ENCODE peak calls at places on chromosomes 2 and 18, in five cellular contexts. P, C, H, A and Y are unnamed samples.

GRCh38 chr2:200171761-200172482 is 134.6 kb upstream of the SPATS2L start:
- DNase-seq in P (no peak), C (no peak), H (peak; percentile 52), A (no peak), Y (no peak)

GRCh38 chr2:46097714-46098480 is 199.3 kb upstream of the EPAS1 start:
- DNase-seq in P (no peak), C (no peak), H (peak; percentile 98), A (no peak), Y (no peak)

GRCh38 chr2:62747876-62748275 is 42.4 kb downstream of the EHBP1 start:
- DNase-seq in P (no peak), C (no peak), H (no peak), A (no peak), Y (no peak)

GRCh38 chr18:58496231-58496630 is 132.7 kb downstream of the ALPK2 start:
- DNase-seq in P (no peak), C (no peak), H (no peak), A (peak; percentile 1), Y (no peak)

GRCh38 chr2:27496357-27497287 is at the start of gene GCKR:
- DNase-seq in P (no peak), C (no peak), H (peak; percentile 44), A (no peak), Y (no peak)

GRCh38 chr2:100875516-100876230 is 55.7 kb downstream of the NPAS2 start:
- DNase-seq in P (no peak), C (no peak), H (no peak), A (peak; percentile 71), Y (no peak)

GRCh38 chr2:102660574-102660973 is 41.2 kb downstream of the SLC9A2 start:
- DNase-seq in P (no peak), C (no peak), H (no peak), A (no peak), Y (no peak)

GRCh38 chr2:109715302-109715937 is 78.7 kb upstream of the RGPD5 start:
- DNase-seq in P (no peak), C (no peak), H (no peak), A (peak; percentile 28), Y (no peak)

GRCh38 chr18:46418657-46419260 is 238.3 kb downstream of the LOXHD1 start:
- DNase-seq in P (no peak), C (no peak), H (no peak), A (peak; percentile 35), Y (no peak)

GRCh38 chr2:239326831-239327535 is 73.8 kb downstream of the HDAC4 start:
- DNase-seq in P (no peak), C (no peak), H (no peak), A (peak; percentile 39), Y (no peak)

GRCh38 chr2:224948005-224948404 is 94.3 kb downstream of the DOCK10 start:
- DNase-seq in P (no peak), C (no peak), H (no peak), A (no peak), Y (no peak)

GRCh38 chr2:237724811-237725478 is 73.6 kb upstream of the RBM44 start:
- DNase-seq in P (no peak), C (no peak), H (no peak), A (no peak), Y (no peak)

GRCh38 chr2:149098722-149099121 is 60.2 kb downstream of the LYPD6B start:
- DNase-seq in P (no peak), C (no peak), H (peak; percentile 92), A (no peak), Y (no peak)

GRCh38 chr2:80348953-80349352 is 44.4 kb upstream of the LRRTM1 start:
- DNase-seq in P (no peak), C (no peak), H (no peak), A (no peak), Y (no peak)

GRCh38 chr2:68388772-68389171 is 23.7 kb downstream of the PLEK start:
- DNase-seq in P (no peak), C (no peak), H (no peak), A (no peak), Y (no peak)

GRCh38 chr2:143294068-143294467 is 164.8 kb downstream of the ARHGAP15 start:
- DNase-seq in P (no peak), C (no peak), H (no peak), A (no peak), Y (no peak)

GRCh38 chr2:193357508-193357907 is 1162.8 kb upstream of the TMEFF2 start:
- DNase-seq in P (no peak), C (no peak), H (no peak), A (no peak), Y (no peak)

GRCh38 chr18:32730620-32731021 is 42.2 kb downstream of the KLHL14 start:
- DNase-seq in P (no peak), C (peak; percentile 60), H (no peak), A (no peak), Y (no peak)

GRCh38 chr2:240438810-240439697 is 3.6 kb downstream of the GPC1 start:
- DNase-seq in P (no peak), C (no peak), H (no peak), A (peak; percentile 59), Y (no peak)

GRCh38 chr2:238974510-238975166 is 126.8 kb downstream of the TWIST2 start:
- DNase-seq in P (no peak), C (peak; percentile 48), H (peak; percentile 92), A (no peak), Y (no peak)

GRCh38 chr2:69482471-69482870 is 45.2 kb upstream of the NFU1 start:
- DNase-seq in P (no peak), C (no peak), H (no peak), A (no peak), Y (no peak)

GRCh38 chr2:11042841-11043240 is 112.4 kb upstream of the SLC66A3 start:
- DNase-seq in P (no peak), C (peak; percentile 38), H (no peak), A (no peak), Y (no peak)

GRCh38 chr18:58565021-58565420 is 63.9 kb downstream of the ALPK2 start:
- DNase-seq in P (no peak), C (no peak), H (no peak), A (no peak), Y (no peak)

GRCh38 chr2:229873123-229873581 is 48.7 kb downstream of the TRIP12 start:
- DNase-seq in P (no peak), C (no peak), H (no peak), A (no peak), Y (no peak)

GRCh38 chr2:133718688-133719201 is 150.5 kb upstream of the NCKAP5 start:
- DNase-seq in P (no peak), C (no peak), H (peak; percentile 92), A (no peak), Y (no peak)

GRCh38 chr2:196278491-196278911 is 107.1 kb upstream of the STK17B start:
- DNase-seq in P (no peak), C (no peak), H (peak; percentile 85), A (no peak), Y (no peak)

GRCh38 chr2:98465456-98466201 is 21.0 kb downstream of the INPP4A start:
- DNase-seq in P (no peak), C (peak; percentile 95), H (peak; percentile 37), A (peak; percentile 87), Y (peak; percentile 76)

GRCh38 chr2:108449410-108450200 is 599 bp downstream of the GCC2 start:
- DNase-seq in P (peak; percentile 20), C (no peak), H (peak; percentile 52), A (no peak), Y (no peak)

GRCh38 chr2:187194049-187194448 is 254.0 kb downstream of the CALCRL start:
- DNase-seq in P (no peak), C (no peak), H (no peak), A (no peak), Y (no peak)

GRCh38 chr2:172179045-172179742 is 76.5 kb upstream of the DLX2 start:
- DNase-seq in P (no peak), C (no peak), H (peak; percentile 41), A (no peak), Y (no peak)

GRCh38 chr2:136247204-136247990 is 129.4 kb upstream of the CXCR4 start:
- DNase-seq in P (no peak), C (peak; percentile 33), H (no peak), A (no peak), Y (no peak)

GRCh38 chr18:46755315-46756171 is 1.3 kb downstream of the ST8SIA5 start:
- DNase-seq in P (no peak), C (no peak), H (no peak), A (no peak), Y (peak; percentile 54)

GRCh38 chr2:47422016-47422415 is 19.1 kb downstream of the MSH2 start:
- DNase-seq in P (no peak), C (no peak), H (peak; percentile 60), A (no peak), Y (no peak)